ENCODE peak calls at places on chromosomes 3 and 15, in nine cellular contexts. K, S, X, G, T, N, B, V and I are unnamed samples.

GRCh38 chr3:142224482-142225072 is 808 bp downstream of the GK5 start:
- DNase-seq in T (no peak), B (no peak), V (no peak), G (no peak), N (no peak), K (no peak), S (no peak), X (no peak), I (no peak)

GRCh38 chr3:64157150-64158035 is 67.9 kb downstream of the PRICKLE2 start:
- DNase-seq in N (no peak), T (no peak), K (no peak), S (no peak), V (no peak), B (no peak), X (no peak), G (no peak), I (no peak)

GRCh38 chr15:63861946-63862517 is 28.3 kb upstream of the HERC1 start:
- DNase-seq in X (no peak), T (no peak), K (no peak), S (no peak), B (no peak), V (no peak), N (no peak), G (no peak), I (no peak)

GRCh38 chr3:39934696-39935095 is 125.3 kb downstream of the MYRIP start:
- DNase-seq in S (no peak), X (no peak), B (no peak), G (no peak), T (no peak), N (no peak), V (no peak), K (no peak), I (no peak)

GRCh38 chr3:185733980-185734724 is 90.7 kb downstream of the IGF2BP2 start:
- DNase-seq in S (peak), T (no peak), X (peak), V (peak), K (no peak), B (peak), N (no peak), G (peak), I (peak)

GRCh38 chr3:69647081-69647480 is 92.2 kb upstream of the MITF start:
- DNase-seq in T (no peak), X (no peak), K (no peak), V (no peak), N (no peak), B (no peak), G (no peak), S (no peak), I (no peak)

GRCh38 chr15:59739557-59740186 is 50.6 kb upstream of the BNIP2 start:
- DNase-seq in K (no peak), T (no peak), S (no peak), X (no peak), G (no peak), N (no peak), V (no peak), B (no peak), I (no peak)

GRCh38 chr3:153094386-153094785 is 67.6 kb upstream of the RAP2B start:
- DNase-seq in B (no peak), N (no peak), V (no peak), K (no peak), T (no peak), G (no peak), S (no peak), X (no peak), I (no peak)

GRCh38 chr3:136262559-136262958 is 12.4 kb downstream of the PCCB start:
- DNase-seq in N (no peak), K (no peak), G (no peak), V (no peak), X (no peak), S (no peak), T (no peak), B (no peak), I (no peak)

GRCh38 chr3:120438971-120439370 is 11.8 kb downstream of the FSTL1 start:
- DNase-seq in B (no peak), T (no peak), K (peak), X (no peak), G (no peak), V (no peak), S (no peak), N (no peak), I (no peak)

GRCh38 chr3:123773681-123774431 is 110.3 kb downstream of the MYLK start:
- DNase-seq in V (peak), B (no peak), G (peak), X (no peak), S (no peak), N (no peak), K (peak), T (no peak), I (peak)

GRCh38 chr3:71520186-71521020 is 63.1 kb downstream of the FOXP1 start:
- DNase-seq in S (no peak), X (no peak), T (no peak), K (no peak), V (no peak), N (no peak), G (no peak), B (no peak), I (no peak)

GRCh38 chr3:137970914-137971831 is 38.8 kb upstream of the CLDN18 start:
- DNase-seq in X (peak), V (peak), S (peak), B (peak), T (peak), N (no peak), K (peak), G (peak), I (peak)

GRCh38 chr3:124557433-124558232 is 172.6 kb upstream of the UMPS start:
- DNase-seq in X (no peak), S (no peak), T (no peak), B (no peak), G (no peak), N (no peak), V (no peak), K (no peak), I (no peak)

GRCh38 chr15:92725171-92725570 is 69.6 kb upstream of the FAM174B start:
- DNase-seq in K (no peak), S (no peak), G (no peak), N (no peak), B (no peak), X (no peak), V (no peak), T (no peak), I (no peak)

GRCh38 chr3:126347543-126348161 is 9.6 kb downstream of the KLF15 start:
- DNase-seq in X (no peak), T (no peak), G (no peak), S (peak), B (peak), K (peak), N (no peak), V (no peak), I (no peak)

GRCh38 chr15:62749036-62749435 is 293.5 kb upstream of the TPM1 start:
- DNase-seq in B (no peak), V (no peak), T (no peak), G (no peak), N (no peak), X (no peak), K (no peak), S (no peak), I (no peak)

GRCh38 chr3:146496726-146497125 is 27.4 kb upstream of the PLSCR2 start:
- DNase-seq in X (no peak), G (no peak), T (no peak), V (no peak), K (no peak), B (no peak), N (no peak), S (no peak), I (no peak)

GRCh38 chr15:57316451-57316850 is 59.9 kb upstream of the CGNL1 start:
- DNase-seq in B (no peak), G (no peak), X (no peak), V (no peak), N (no peak), T (no peak), K (no peak), S (no peak), I (no peak)

GRCh38 chr3:149701206-149701976 is 43.6 kb upstream of the WWTR1 start:
- DNase-seq in S (no peak), V (no peak), X (no peak), T (no peak), N (no peak), G (no peak), B (no peak), K (no peak), I (no peak)

GRCh38 chr3:67294341-67294740 is 296.2 kb downstream of the KBTBD8 start:
- DNase-seq in N (no peak), S (no peak), B (no peak), V (no peak), T (no peak), X (no peak), K (no peak), G (no peak), I (no peak)

GRCh38 chr3:37052860-37053259 is 59.5 kb downstream of the MLH1 start:
- DNase-seq in N (no peak), X (no peak), T (no peak), S (no peak), V (no peak), B (no peak), G (peak), K (no peak), I (peak)

GRCh38 chr3:192133271-192133670 is 594.1 kb downstream of the FGF12 start:
- DNase-seq in T (no peak), K (no peak), V (no peak), N (no peak), G (no peak), S (no peak), B (no peak), X (no peak), I (no peak)

GRCh38 chr15:36501063-36501678 is 78.3 kb upstream of the CDIN1 start:
- DNase-seq in S (peak), N (no peak), T (no peak), X (peak), B (peak), G (peak), V (peak), K (no peak), I (peak)

GRCh38 chr15:88890495-88890894 is 4.8 kb downstream of the HAPLN3 start:
- DNase-seq in B (no peak), S (no peak), N (no peak), T (no peak), X (no peak), K (no peak), G (peak), V (no peak), I (peak)

GRCh38 chr3:113264249-113264648 is 52.9 kb downstream of the BOC start:
- DNase-seq in T (no peak), S (no peak), X (peak), N (no peak), G (no peak), V (peak), B (peak), K (no peak), I (peak)

GRCh38 chr3:40191850-40192448 is 117.6 kb upstream of the EIF1B start:
- DNase-seq in V (peak), N (peak), K (peak), X (peak), G (peak), B (peak), T (no peak), S (peak), I (peak)

GRCh38 chr3:106018111-106018510 is 149.3 kb upstream of the CBLB start:
- DNase-seq in V (no peak), B (no peak), N (no peak), K (no peak), G (no peak), T (no peak), X (no peak), S (no peak), I (no peak)

GRCh38 chr3:160481856-160482255 is 32.3 kb upstream of the TRIM59 start:
- DNase-seq in G (no peak), T (no peak), V (no peak), B (no peak), N (no peak), X (no peak), S (no peak), K (no peak), I (no peak)

GRCh38 chr3:179071161-179071568 is 444 bp downstream of the ZMAT3 start:
- DNase-seq in V (no peak), G (peak), N (peak), B (no peak), S (peak), T (no peak), X (peak), K (no peak), I (peak)

GRCh38 chr3:186705882-186706780 is 11.0 kb upstream of the KNG1 start:
- DNase-seq in G (no peak), X (no peak), B (no peak), S (peak), N (no peak), K (no peak), T (no peak), V (no peak), I (peak)

GRCh38 chr3:34212671-34213070 is 414.2 kb downstream of the PDCD6IP start:
- DNase-seq in S (no peak), K (peak), B (no peak), X (no peak), G (no peak), V (no peak), N (no peak), T (no peak), I (no peak)

GRCh38 chr15:58212909-58213526 is 74.8 kb downstream of the AQP9 start:
- DNase-seq in S (peak), V (no peak), G (peak), T (no peak), N (no peak), X (peak), K (no peak), B (no peak), I (peak)

GRCh38 chr3:66039590-66039887 is 821 bp upstream of the MAGI1 start:
- DNase-seq in S (no peak), N (no peak), X (peak), B (peak), V (peak), K (peak), T (no peak), G (no peak), I (peak)